ENCODE peak calls at places on chromosomes 4 and X, in five cellular contexts. V is nephron progenitor cell; S is NCI-H2081 treated with DMSO at 0.1 percent for 48 hours; W is naive thymus-derived CD8-positive, alpha-beta T cell; O is stimulated activated CD4-positive, alpha-beta T cell treated with anti-CD3 and anti-CD28 coated beads, Interleukin-15, amount 100 ng/mL, for 24 hours. T is an unnamed sample.
A peak's percentile ranks its signal among the peaks of the same experiment; 100 is the strongest.

GRCh38 chrX:122625821-122626220 is 558.3 kb upstream of the GRIA3 start:
- DNase-seq in O (no peak), W (no peak), S (no peak), V (no peak), T (no peak)

GRCh38 chr4:143344011-143344410 is 7.3 kb downstream of the GAB1 start:
- DNase-seq in V (no peak), S (no peak), W (no peak), O (no peak), T (no peak)

GRCh38 chr4:13611283-13611842 is 16.2 kb downstream of the BOD1L1 start:
- DNase-seq in V (no peak), W (no peak), S (no peak), O (no peak), T (no peak)

GRCh38 chrX:148771440-148771839 is 271.0 kb downstream of the AFF2 start:
- DNase-seq in V (no peak), S (no peak), O (no peak), W (no peak), T (no peak)

GRCh38 chr4:37758226-37758625 is 68.3 kb upstream of the PGM2 start:
- DNase-seq in W (peak; percentile 12), O (no peak), S (no peak), V (no peak), T (no peak)

GRCh38 chr4:78691333-78691732 is 84.8 kb upstream of the BMP2K start:
- DNase-seq in W (no peak), O (no peak), S (no peak), V (no peak), T (no peak)

GRCh38 chrX:10922158-10922557 is 189.0 kb upstream of the HCCS start:
- DNase-seq in S (no peak), O (no peak), W (no peak), V (no peak), T (peak; percentile 7)

GRCh38 chr4:118967393-118967792 is 78.7 kb downstream of the SYNPO2 start:
- DNase-seq in V (no peak), S (no peak), O (no peak), W (no peak), T (no peak)

GRCh38 chr4:57077550-57078311 is 32.5 kb downstream of the IGFBP7 start:
- DNase-seq in V (no peak), S (no peak), W (no peak), O (no peak), T (peak; percentile 32)

GRCh38 chrX:132732236-132732635 is 226.2 kb downstream of the HS6ST2 start:
- DNase-seq in W (no peak), V (no peak), S (no peak), O (peak; percentile 2), T (no peak)

GRCh38 chr4:107734120-107734519 is 14.1 kb upstream of the PAPSS1 start:
- DNase-seq in V (no peak), S (no peak), W (no peak), O (peak; percentile 20), T (peak; percentile 72)

GRCh38 chr4:72971572-72971971 is 97.9 kb downstream of the COX18 start:
- DNase-seq in O (no peak), W (no peak), S (no peak), V (no peak), T (no peak)

GRCh38 chr4:15963568-15963967 is 593 bp upstream of the FGFBP2 start:
- DNase-seq in O (peak; percentile 67), S (no peak), V (no peak), W (peak; percentile 60), T (no peak)

GRCh38 chr4:24896056-24896455 is 16.8 kb downstream of the CCDC149 start:
- DNase-seq in S (no peak), V (no peak), W (no peak), O (no peak), T (no peak)

GRCh38 chrX:119871599-119872395 is at the start of the genes NDUFA1 and RNF113A:
- DNase-seq in S (peak; percentile 81), W (peak; percentile 82), V (peak; percentile 73), O (peak; percentile 88), T (peak; percentile 78)

GRCh38 chr4:87973283-87974169 is 2.0 kb upstream of the SPP1 start:
- DNase-seq in S (peak; percentile 32), W (peak; percentile 14), O (peak; percentile 61), V (peak; percentile 62), T (peak; percentile 57)

GRCh38 chr4:81482344-81482743 is 10.6 kb upstream of the RASGEF1B start:
- DNase-seq in W (no peak), O (no peak), V (no peak), S (no peak), T (no peak)

GRCh38 chrX:16785247-16786138 is 773 bp upstream of the TXLNG start:
- DNase-seq in V (peak; percentile 16), O (peak; percentile 21), S (no peak), W (no peak), T (no peak)

GRCh38 chrX:153851981-153852380 is 21.6 kb upstream of the PDZD4 start:
- DNase-seq in O (no peak), V (no peak), S (no peak), W (no peak), T (no peak)

GRCh38 chr4:73729534-73730165 is 10.7 kb upstream of the CXCL8 start:
- DNase-seq in W (no peak), S (no peak), V (peak; percentile 45), O (peak; percentile 4), T (peak; percentile 70)

GRCh38 chrX:129646721-129647587 is 7.8 kb downstream of the APLN start:
- DNase-seq in W (no peak), S (no peak), O (no peak), V (no peak), T (no peak)

T was measured in iPS-NIHi11.